ENCODE peak calls at places on chromosome 17, in seven cellular contexts. I is IMR-90, D is PC-9, T is foreskin keratinocyte, B is tibial artery, S is fibroblast of lung, Q is psoas muscle. H is an unnamed sample.

GRCh38 chr17:76136276-76137025 is 4.6 kb downstream of the FOXJ1 start:
- DNase-seq in D (no peak), T (no peak), S (no peak), B (no peak), I (no peak), Q (no peak), H (no peak)

GRCh38 chr17:39402890-39403605 is 1.6 kb upstream of the FBXL20 start:
- DNase-seq in S (no peak), I (no peak), Q (no peak), T (no peak), D (no peak), B (no peak), H (no peak)

GRCh38 chr17:48053758-48054237 is 5.6 kb downstream of the NFE2L1 start:
- DNase-seq in Q (no peak), I (no peak), S (no peak), T (no peak), D (no peak), B (no peak), H (no peak)

GRCh38 chr17:2794116-2794803 is 2.0 kb upstream of the RAP1GAP2 start:
- DNase-seq in T (no peak), S (no peak), Q (no peak), B (no peak), I (no peak), D (no peak), H (no peak)

GRCh38 chr17:75810216-75810615 is 25.6 kb downstream of the UNK start:
- DNase-seq in T (no peak), B (no peak), I (no peak), D (no peak), S (no peak), Q (no peak), H (no peak)

GRCh38 chr17:8740486-8740885 is 4.2 kb downstream of the CCDC42 start:
- DNase-seq in Q (no peak), S (no peak), D (no peak), B (no peak), T (no peak), I (no peak), H (no peak)

GRCh38 chr17:61380836-61381525 is 18.7 kb upstream of the TBX2 start:
- DNase-seq in I (no peak), T (no peak), B (peak), D (no peak), Q (peak), S (no peak), H (no peak)

GRCh38 chr17:17781591-17782424 is 55.0 kb downstream of the SREBF1 start:
- DNase-seq in S (peak), T (no peak), Q (peak), D (no peak), B (peak), I (peak), H (no peak)

GRCh38 chr17:18031955-18032354 is 7.0 kb downstream of the ATPAF2 start:
- DNase-seq in T (no peak), B (no peak), I (peak), D (no peak), Q (no peak), S (peak), H (no peak)

GRCh38 chr17:58280480-58281217 is at the start of gene MPO:
- DNase-seq in D (no peak), B (peak), T (no peak), S (no peak), I (no peak), Q (no peak), H (no peak)

GRCh38 chr17:68015081-68015723 is 18.9 kb upstream of the C17orf58 start:
- DNase-seq in S (no peak), I (no peak), Q (no peak), D (no peak), T (no peak), B (no peak), H (no peak)

GRCh38 chr17:67412057-67412456 is 35.0 kb downstream of the PITPNC1 start:
- DNase-seq in T (no peak), B (no peak), I (no peak), S (no peak), D (no peak), Q (no peak), H (no peak)

GRCh38 chr17:50879086-50879485 is 12.9 kb upstream of the TOB1 start:
- DNase-seq in S (no peak), T (no peak), B (no peak), Q (no peak), I (no peak), D (no peak), H (no peak)

GRCh38 chr17:39739885-39740356 is 2.2 kb downstream of the GRB7 start:
- DNase-seq in Q (peak), T (no peak), I (no peak), B (no peak), S (no peak), D (peak), H (no peak)

GRCh38 chr17:36944488-36945040 is 4.2 kb upstream of the AATF start:
- DNase-seq in Q (no peak), D (no peak), T (no peak), I (no peak), S (no peak), B (no peak), H (no peak)

GRCh38 chr17:47633996-47634395 is 15.7 kb upstream of the KPNB1 start:
- DNase-seq in Q (no peak), D (no peak), T (no peak), B (no peak), S (no peak), I (no peak), H (no peak)

GRCh38 chr17:8479431-8479947 is 43.8 kb downstream of the NDEL1 start:
- DNase-seq in S (peak), B (peak), Q (no peak), I (peak), D (no peak), T (no peak), H (peak)

GRCh38 chr17:57999496-58000017 is 7.5 kb downstream of the SRSF1 start:
- DNase-seq in D (peak), I (peak), B (no peak), Q (no peak), T (no peak), S (peak), H (no peak)

GRCh38 chr17:38541281-38541680 is 64.5 kb downstream of the SRCIN1 start:
- DNase-seq in I (no peak), Q (peak), D (no peak), B (no peak), T (no peak), S (no peak), H (no peak)

GRCh38 chr17:78607061-78607460 is 29.9 kb upstream of the DNAH17 start:
- DNase-seq in S (no peak), Q (no peak), B (no peak), D (no peak), I (no peak), T (no peak), H (no peak)

GRCh38 chr17:50501906-50502642 is 6.2 kb upstream of the MYCBPAP start:
- DNase-seq in T (no peak), I (no peak), Q (no peak), D (no peak), S (no peak), B (no peak), H (no peak)

GRCh38 chr17:79915850-79916430 is 76.7 kb upstream of the CBX4 start:
- DNase-seq in T (peak), D (peak), I (peak), S (no peak), B (no peak), Q (peak), H (no peak)

GRCh38 chr17:81845881-81846742 is 11.3 kb upstream of the PPP1R27 start:
- DNase-seq in T (no peak), S (no peak), Q (no peak), D (no peak), I (no peak), B (no peak), H (no peak)

GRCh38 chr17:82350182-82351030 is 8.6 kb upstream of the TEX19 start:
- DNase-seq in B (no peak), I (no peak), S (no peak), Q (peak), T (no peak), D (no peak), H (no peak)

GRCh38 chr17:62755139-62755851 is 52.8 kb downstream of the MARCHF10 start:
- DNase-seq in I (peak), D (no peak), T (no peak), B (no peak), Q (no peak), S (peak), H (no peak)

GRCh38 chr17:45270828-45271418 is 9.0 kb upstream of the SPATA32 start:
- DNase-seq in T (no peak), B (no peak), Q (peak), I (no peak), D (no peak), S (no peak), H (no peak)

GRCh38 chr17:7341842-7342241 is 5.5 kb downstream of the ACAP1 start:
- DNase-seq in I (no peak), T (no peak), Q (no peak), D (no peak), S (no peak), B (no peak), H (no peak)

GRCh38 chr17:58615768-58616659 is 75.8 kb downstream of the TEX14 start:
- DNase-seq in D (no peak), B (no peak), I (no peak), Q (no peak), T (no peak), S (no peak), H (no peak)

GRCh38 chr17:77346765-77347164 is 206.0 kb downstream of the SEC14L1 start:
- DNase-seq in S (no peak), Q (no peak), T (no peak), D (no peak), B (no peak), I (no peak), H (no peak)

GRCh38 chr17:28498652-28499365 is 7.3 kb upstream of the FOXN1 start:
- DNase-seq in Q (no peak), B (no peak), S (no peak), D (no peak), T (no peak), I (no peak), H (no peak)

GRCh38 chr17:28499684-28500357 is 6.3 kb upstream of the FOXN1 start:
- DNase-seq in D (no peak), T (no peak), I (no peak), S (no peak), Q (no peak), B (no peak), H (no peak)

GRCh38 chr17:28495626-28496025 is 10.5 kb upstream of the FOXN1 start:
- DNase-seq in S (no peak), D (no peak), I (no peak), Q (no peak), B (no peak), T (no peak), H (no peak)

GRCh38 chr17:28499366-28499668 is 6.8 kb upstream of the FOXN1 start:
- DNase-seq in D (no peak), Q (no peak), T (no peak), I (no peak), S (no peak), B (no peak), H (no peak)

DNA sequence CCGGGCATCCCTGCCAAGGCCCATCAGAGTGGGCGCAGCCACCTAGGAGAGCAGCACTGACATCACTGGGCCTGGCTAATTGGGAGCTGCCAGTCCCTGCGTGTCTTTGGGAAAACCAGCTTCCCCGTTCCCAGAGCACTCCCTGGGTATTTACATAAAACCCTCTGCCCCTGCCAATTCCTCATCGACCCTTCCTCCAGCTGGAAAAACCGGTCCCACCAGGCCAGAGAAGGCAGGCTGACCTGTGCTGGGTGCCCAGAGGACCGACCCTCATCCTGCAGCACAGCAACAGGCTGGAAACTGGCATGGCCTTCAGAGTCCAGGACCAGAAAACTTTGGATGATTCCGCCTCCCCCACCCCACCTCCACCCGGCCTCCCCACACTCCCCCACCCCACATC is 8.2 kb upstream of the FOXN1 start:
- DNase-seq in S (no peak), T (no peak), B (no peak), D (peak), Q (no peak), I (no peak), H (no peak)
- TF ChIP-seq CTCF in S (no peak), T (no peak), B (no peak), D (no peak), Q (no peak), I (no peak), H (no peak)

GRCh38 chr17:43917348-43918025 is 10.2 kb upstream of the MPP2 start:
- DNase-seq in I (peak), Q (peak), D (no peak), S (peak), T (no peak), B (no peak), H (no peak)
- TF ChIP-seq CTCF in I (peak), Q (peak), D (no peak), S (peak), T (peak), B (peak), H (no peak)

DNA sequence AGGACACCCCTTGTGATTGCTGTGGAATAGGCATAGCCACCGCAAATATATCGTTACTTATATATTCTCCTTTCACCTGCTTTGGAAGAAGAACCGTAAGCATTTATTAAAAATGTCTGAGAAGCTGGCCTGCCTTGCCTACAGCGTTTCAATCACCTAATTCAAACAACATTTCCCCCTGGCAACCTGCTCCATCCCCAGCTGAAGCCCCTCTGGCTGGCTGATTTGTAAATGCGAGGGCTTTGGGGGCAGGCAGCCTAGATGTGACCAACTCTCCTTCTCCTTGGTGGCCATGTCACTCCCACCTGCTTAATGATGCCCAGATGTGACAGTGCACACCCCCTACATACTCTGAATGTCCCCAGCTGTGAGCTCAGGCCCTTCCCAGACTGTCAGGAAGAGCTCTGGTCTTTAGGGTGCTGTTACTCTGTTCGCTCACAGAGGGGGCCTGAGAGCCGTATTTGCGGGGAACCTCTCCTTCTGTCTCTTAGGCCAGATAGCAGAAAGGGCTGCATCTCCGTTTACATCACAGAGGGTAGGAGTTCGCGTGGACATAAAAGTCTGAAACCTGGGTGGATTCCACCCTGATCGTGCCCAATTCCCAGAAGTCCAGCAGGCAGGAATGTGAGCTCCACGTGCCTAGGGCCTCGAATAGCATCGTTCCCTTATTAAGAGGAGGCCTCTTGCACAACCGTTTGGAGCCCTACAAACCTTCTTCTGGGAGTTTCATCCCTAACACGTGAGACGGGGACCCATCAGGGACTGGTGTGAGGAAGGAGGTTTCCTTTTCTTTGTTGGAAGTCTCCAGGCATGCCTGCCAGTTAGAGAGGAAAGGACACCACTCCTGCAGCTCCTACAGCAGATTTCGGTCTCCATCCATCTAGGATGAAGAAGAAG is 2.4 kb upstream of the SDK2 start:
- DNase-seq in Q (no peak), S (no peak), D (no peak), T (no peak), B (no peak), I (no peak), H (peak)
- TF ChIP-seq CTCF in Q (no peak), S (no peak), D (no peak), T (peak), B (no peak), I (no peak), H (no peak)

GRCh38 chr17:10628756-10629155 is 28.4 kb downstream of the MYH3 start:
- DNase-seq in T (no peak), I (no peak), B (no peak), Q (no peak), D (no peak), S (no peak), H (no peak)
- TF ChIP-seq CTCF in T (peak), I (no peak), B (no peak), Q (no peak), D (peak), S (no peak), H (no peak)

H was measured in lower leg skin.